ENCODE peak calls at places on chromosomes 12 and 14, in four cellular contexts. N is EL, R is H54, Y is HT1080. T is an unnamed sample.

GRCh38 chr12:67306712-67307111 is 37.6 kb downstream of the CAND1 start:
- DNase-seq in N (no peak), Y (no peak), R (no peak), T (no peak)

GRCh38 chr12:132740313-132740646 is 21.4 kb downstream of the ANKLE2 start:
- DNase-seq in N (no peak), R (no peak), Y (no peak), T (no peak)

GRCh38 chr12:119938049-119938667 is 50.9 kb upstream of the BICDL1 start:
- DNase-seq in R (peak), N (peak), Y (peak), T (no peak)

GRCh38 chr14:77031680-77032482 is 3.4 kb upstream of the IRF2BPL start:
- DNase-seq in R (no peak), Y (no peak), N (peak), T (no peak)

GRCh38 chr12:56271031-56271430 is 4.3 kb downstream of the COQ10A start:
- DNase-seq in Y (peak), R (no peak), N (peak), T (no peak)

GRCh38 chr12:113470871-113471618 is 626 bp downstream of the LHX5 start:
- DNase-seq in Y (no peak), R (no peak), N (no peak), T (no peak)

GRCh38 chr14:79325071-79325470 is 886.2 kb downstream of the DIO2 start:
- DNase-seq in N (peak), R (no peak), Y (no peak), T (no peak)

GRCh38 chr12:102848832-102849231 is 68.2 kb downstream of the PAH start:
- DNase-seq in R (no peak), N (no peak), Y (no peak), T (no peak)

GRCh38 chr12:2638273-2639019 is 156.3 kb upstream of the FKBP4 start:
- DNase-seq in R (no peak), N (no peak), Y (no peak), T (no peak)

GRCh38 chr12:132489602-132490239 is at the start of gene FBRSL1:
- DNase-seq in R (peak), N (peak), Y (peak), T (peak)

GRCh38 chr14:37583358-37584210 is 11.5 kb downstream of the FOXA1 start:
- DNase-seq in N (no peak), R (no peak), Y (no peak), T (no peak)

GRCh38 chr14:99072433-99072832 is 199.6 kb downstream of the BCL11B start:
- DNase-seq in Y (no peak), N (no peak), R (no peak), T (no peak)

GRCh38 chr12:79378496-79378895 is 312.3 kb downstream of the PAWR start:
- DNase-seq in R (no peak), N (peak), Y (no peak), T (no peak)

GRCh38 chr12:13154027-13154538 is 42.4 kb upstream of the EMP1 start:
- DNase-seq in R (no peak), N (peak), Y (no peak), T (no peak)

GRCh38 chr14:91113829-91114078 is at the start of gene DGLUCY:
- DNase-seq in R (peak), N (peak), Y (no peak), T (no peak)

GRCh38 chr12:68180792-68181744 is 21.5 kb upstream of the IFNG start:
- DNase-seq in R (no peak), N (no peak), Y (no peak), T (no peak)

GRCh38 chr12:75699728-75700496 is 188.5 kb upstream of the KRR1 start:
- DNase-seq in R (no peak), Y (peak), N (no peak), T (no peak)

GRCh38 chr12:124452576-124453391 is 114.6 kb downstream of the NCOR2 start:
- DNase-seq in N (no peak), Y (no peak), R (no peak), T (no peak)

GRCh38 chr14:30034049-30034635 is 106.5 kb upstream of the PRKD1 start:
- DNase-seq in R (no peak), N (no peak), Y (peak), T (no peak)

GRCh38 chr12:95269892-95270291 is 52.3 kb downstream of the VEZT start:
- DNase-seq in N (no peak), R (no peak), Y (no peak), T (no peak)

GRCh38 chr14:68576496-68577244 is 216.2 kb downstream of the ZFP36L1 start:
- DNase-seq in R (peak), N (peak), Y (peak), T (no peak)

GRCh38 chr12:122227341-122227740 is 1.5 kb upstream of the DIABLO start:
- DNase-seq in Y (no peak), N (no peak), R (no peak), T (no peak)

GRCh38 chr14:22520235-22520634 is 68.8 kb downstream of the DAD1 start:
- DNase-seq in R (no peak), Y (peak), N (peak), T (no peak)

GRCh38 chr14:101201535-101202125 is 298.1 kb upstream of the RTL1 start:
- DNase-seq in R (no peak), Y (no peak), N (no peak), T (peak)

GRCh38 chr12:82910246-82910893 is 223.7 kb downstream of the TMTC2 start:
- DNase-seq in Y (no peak), R (no peak), N (no peak), T (no peak)

GRCh38 chr14:105470812-105471771 is 3.5 kb upstream of the CRIP2 start:
- DNase-seq in R (no peak), N (no peak), Y (no peak), T (no peak)

GRCh38 chr14:105533391-105533790 is 7.0 kb downstream of the TMEM121 start:
- DNase-seq in N (no peak), Y (no peak), R (no peak), T (no peak)

GRCh38 chr14:91511014-91511466 is 930 bp upstream of the PPP4R3A start:
- DNase-seq in Y (no peak), R (no peak), N (no peak), T (no peak)

GRCh38 chr12:1184402-1184801 is 193.4 kb downstream of the ERC1 start:
- DNase-seq in Y (peak), R (no peak), N (peak), T (no peak)

GRCh38 chr12:15497621-15498285 is 175.4 kb downstream of the PTPRO start:
- DNase-seq in N (no peak), Y (peak), R (no peak), T (no peak)

GRCh38 chr14:90301580-90302181 is 30.1 kb downstream of the NRDE2 start:
- DNase-seq in N (peak), Y (peak), R (peak), T (no peak)

GRCh38 chr14:73739174-73739898 is 25.2 kb upstream of the PNMA1 start:
- DNase-seq in R (no peak), Y (no peak), N (no peak), T (peak)

GRCh38 chr12:119072463-119072862 is 91.1 kb downstream of the SRRM4 start:
- DNase-seq in N (no peak), R (no peak), Y (no peak), T (no peak)

GRCh38 chr14:44149597-44149996 is 357.5 kb downstream of the FSCB start:
- DNase-seq in R (no peak), Y (peak), N (no peak), T (no peak)

GRCh38 chr14:72528059-72528950 is 365.6 kb downstream of the DPF3 start:
- DNase-seq in R (no peak), N (peak), Y (peak), T (no peak)

GRCh38 chr12:32126720-32127119 is 20.1 kb downstream of the BICD1 start:
- DNase-seq in Y (no peak), R (no peak), N (peak), T (no peak)

GRCh38 chr14:73696466-73697390 is 17.5 kb downstream of the PNMA1 start:
- DNase-seq in R (no peak), Y (peak), N (peak), T (no peak)

GRCh38 chr14:70697681-70698080 is 56.0 kb downstream of the TTC9 start:
- DNase-seq in R (no peak), Y (peak), N (no peak), T (no peak)

GRCh38 chr12:3601466-3602150 is 110.6 kb downstream of the PRMT8 start:
- DNase-seq in Y (no peak), N (no peak), R (no peak), T (no peak)

T was measured in coronary artery.